ENCODE peak calls at places on chromosomes 2 and 18, in six cellular contexts. One of them, this sample, is unnamed.
A peak's percentile ranks its signal among the peaks of the same experiment; 100 is the strongest.

GRCh38 chr2:237894986-237895543 is 35.6 kb downstream of the RAMP1 start:
- DNase-seq in body of pancreas: no peak
- DNase-seq in heart left ventricle: no peak
- DNase-seq in A549: no peak
- DNase-seq in breast epithelium: no peak
- DNase-seq in transverse colon: no peak
- DNase-seq in this sample: no peak

GRCh38 chr18:52348209-52348608 is 8.2 kb downstream of the DCC start:
- DNase-seq in body of pancreas: no peak
- DNase-seq in heart left ventricle: no peak
- DNase-seq in A549: no peak
- DNase-seq in breast epithelium: no peak
- DNase-seq in transverse colon: no peak
- DNase-seq in this sample: no peak

GRCh38 chr18:59456657-59457056 is 97.6 kb upstream of the LMAN1 start:
- DNase-seq in body of pancreas: no peak
- DNase-seq in heart left ventricle: no peak
- DNase-seq in A549: no peak
- DNase-seq in breast epithelium: no peak
- DNase-seq in transverse colon: no peak
- DNase-seq in this sample: no peak

GRCh38 chr18:8960740-8961657 is 141.5 kb upstream of the NDUFV2 start:
- DNase-seq in body of pancreas: no peak
- DNase-seq in heart left ventricle: no peak
- DNase-seq in A549: peak; percentile 71
- DNase-seq in breast epithelium: no peak
- DNase-seq in transverse colon: no peak
- DNase-seq in this sample: no peak

GRCh38 chr18:3442894-3443293 is 7.1 kb upstream of the TGIF1 start:
- DNase-seq in body of pancreas: no peak
- DNase-seq in heart left ventricle: no peak
- DNase-seq in A549: no peak
- DNase-seq in breast epithelium: no peak
- DNase-seq in transverse colon: no peak
- DNase-seq in this sample: no peak

GRCh38 chr2:134361648-134362047 is 107.8 kb downstream of the MGAT5 start:
- DNase-seq in body of pancreas: no peak
- DNase-seq in heart left ventricle: no peak
- DNase-seq in A549: no peak
- DNase-seq in breast epithelium: no peak
- DNase-seq in transverse colon: no peak
- DNase-seq in this sample: no peak

GRCh38 chr2:79511320-79511951 is 1.4 kb upstream of the CTNNA2 start:
- DNase-seq in body of pancreas: peak; percentile 74
- DNase-seq in heart left ventricle: no peak
- DNase-seq in A549: no peak
- DNase-seq in breast epithelium: no peak
- DNase-seq in transverse colon: peak; percentile 35
- DNase-seq in this sample: no peak

GRCh38 chr2:46735108-46735691 is 180.4 kb downstream of the MCFD2 start:
- DNase-seq in body of pancreas: no peak
- DNase-seq in heart left ventricle: no peak
- DNase-seq in A549: no peak
- DNase-seq in breast epithelium: no peak
- DNase-seq in transverse colon: no peak
- DNase-seq in this sample: no peak

GRCh38 chr2:233010569-233011267 is 2.3 kb downstream of the NGEF start:
- DNase-seq in body of pancreas: no peak
- DNase-seq in heart left ventricle: no peak
- DNase-seq in A549: no peak
- DNase-seq in breast epithelium: no peak
- DNase-seq in transverse colon: no peak
- DNase-seq in this sample: no peak

GRCh38 chr2:133438026-133438425 is 130.2 kb downstream of the NCKAP5 start:
- DNase-seq in body of pancreas: peak; percentile 39
- DNase-seq in heart left ventricle: no peak
- DNase-seq in A549: no peak
- DNase-seq in breast epithelium: no peak
- DNase-seq in transverse colon: no peak
- DNase-seq in this sample: no peak

GRCh38 chr2:231573096-231573495 is 19.6 kb upstream of the TEX44 start:
- DNase-seq in body of pancreas: no peak
- DNase-seq in heart left ventricle: no peak
- DNase-seq in A549: no peak
- DNase-seq in breast epithelium: no peak
- DNase-seq in transverse colon: no peak
- DNase-seq in this sample: no peak

GRCh38 chr18:48599391-48599790 is 60.6 kb downstream of the CTIF start:
- DNase-seq in body of pancreas: no peak
- DNase-seq in heart left ventricle: no peak
- DNase-seq in A549: no peak
- DNase-seq in breast epithelium: no peak
- DNase-seq in transverse colon: no peak
- DNase-seq in this sample: no peak

GRCh38 chr18:35334821-35335220 is 9.4 kb downstream of the ZNF24 start:
- DNase-seq in body of pancreas: no peak
- DNase-seq in heart left ventricle: no peak
- DNase-seq in A549: no peak
- DNase-seq in breast epithelium: no peak
- DNase-seq in transverse colon: no peak
- DNase-seq in this sample: no peak

GRCh38 chr18:32470136-32470712 is 458 bp downstream of the GAREM1 start:
- DNase-seq in body of pancreas: peak; percentile 57
- DNase-seq in heart left ventricle: peak; percentile 33
- DNase-seq in A549: peak; percentile 12
- DNase-seq in breast epithelium: peak; percentile 23
- DNase-seq in transverse colon: peak; percentile 40
- DNase-seq in this sample: peak; percentile 13

GRCh38 chr18:41490861-41491260 is 464.2 kb upstream of the PIK3C3 start:
- DNase-seq in body of pancreas: no peak
- DNase-seq in heart left ventricle: no peak
- DNase-seq in A549: no peak
- DNase-seq in breast epithelium: no peak
- DNase-seq in transverse colon: no peak
- DNase-seq in this sample: no peak

DNA sequence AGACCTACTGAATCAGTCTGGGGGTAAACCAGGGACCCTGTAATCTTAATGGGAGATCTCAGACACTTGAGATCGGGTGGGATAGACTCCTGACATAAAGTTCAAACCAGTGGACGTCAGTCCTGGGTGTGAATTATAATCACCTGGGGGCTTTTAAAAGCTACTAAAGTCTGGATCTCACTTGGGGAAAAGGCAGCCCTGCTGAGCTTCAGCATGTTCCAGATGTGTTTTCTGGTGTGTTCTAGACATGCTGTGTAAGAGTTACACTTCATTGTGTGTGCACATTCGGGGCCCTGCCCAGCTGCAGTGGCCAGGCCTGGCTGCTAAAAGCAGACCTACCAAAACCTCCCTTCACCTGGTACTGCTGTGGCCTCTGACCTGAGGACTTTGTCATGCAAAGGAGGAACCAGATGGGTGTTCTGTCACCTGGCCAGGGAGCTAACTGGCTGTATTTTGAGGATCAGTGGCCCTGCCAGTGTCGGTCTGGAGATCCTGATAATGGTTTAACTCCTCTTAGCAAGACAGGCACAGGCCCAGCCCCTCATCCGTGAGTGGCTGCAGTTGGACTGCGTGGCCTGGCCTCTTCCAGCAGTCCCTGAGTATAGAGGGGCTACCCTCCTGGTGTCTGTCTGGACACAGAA is 10.6 kb downstream of the RRM2 start:
- DNase-seq in body of pancreas: no peak
- DNase-seq in heart left ventricle: no peak
- DNase-seq in A549: no peak
- DNase-seq in breast epithelium: no peak
- DNase-seq in transverse colon: no peak
- DNase-seq in this sample: no peak
- TF ChIP-seq POLR2A in body of pancreas: no peak
- TF ChIP-seq POLR2A in heart left ventricle: no peak
- TF ChIP-seq POLR2A in A549: no peak
- TF ChIP-seq POLR2A in breast epithelium: no peak
- TF ChIP-seq POLR2A in transverse colon: no peak
- TF ChIP-seq POLR2A in this sample: no peak

DNA sequence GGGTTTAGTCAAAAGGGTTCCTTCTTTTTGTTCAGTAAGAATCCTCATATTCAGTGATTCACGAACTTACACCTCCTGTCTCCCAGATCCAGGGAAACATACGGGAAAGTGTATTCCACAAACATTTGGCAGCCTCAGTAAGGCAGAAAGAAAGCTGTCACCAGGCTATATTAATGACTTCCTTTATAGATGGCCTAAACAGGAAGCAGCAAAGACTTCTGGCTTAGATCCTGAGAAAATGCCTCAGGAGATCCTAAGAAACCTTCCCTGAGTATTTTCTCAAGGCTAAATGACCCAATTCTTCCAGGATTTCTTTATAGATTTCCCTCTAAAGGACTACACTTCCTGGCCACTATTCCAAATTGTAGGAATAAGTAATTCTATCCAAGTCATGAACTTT is 1995.5 kb upstream of the CELF4 start:
- DNase-seq in body of pancreas: no peak
- DNase-seq in heart left ventricle: no peak
- DNase-seq in A549: no peak
- DNase-seq in breast epithelium: no peak
- DNase-seq in transverse colon: no peak
- DNase-seq in this sample: no peak
- TF ChIP-seq POLR2A in body of pancreas: no peak
- TF ChIP-seq POLR2A in heart left ventricle: no peak
- TF ChIP-seq POLR2A in A549: no peak
- TF ChIP-seq POLR2A in breast epithelium: no peak
- TF ChIP-seq POLR2A in transverse colon: no peak
- TF ChIP-seq POLR2A in this sample: no peak

DNA sequence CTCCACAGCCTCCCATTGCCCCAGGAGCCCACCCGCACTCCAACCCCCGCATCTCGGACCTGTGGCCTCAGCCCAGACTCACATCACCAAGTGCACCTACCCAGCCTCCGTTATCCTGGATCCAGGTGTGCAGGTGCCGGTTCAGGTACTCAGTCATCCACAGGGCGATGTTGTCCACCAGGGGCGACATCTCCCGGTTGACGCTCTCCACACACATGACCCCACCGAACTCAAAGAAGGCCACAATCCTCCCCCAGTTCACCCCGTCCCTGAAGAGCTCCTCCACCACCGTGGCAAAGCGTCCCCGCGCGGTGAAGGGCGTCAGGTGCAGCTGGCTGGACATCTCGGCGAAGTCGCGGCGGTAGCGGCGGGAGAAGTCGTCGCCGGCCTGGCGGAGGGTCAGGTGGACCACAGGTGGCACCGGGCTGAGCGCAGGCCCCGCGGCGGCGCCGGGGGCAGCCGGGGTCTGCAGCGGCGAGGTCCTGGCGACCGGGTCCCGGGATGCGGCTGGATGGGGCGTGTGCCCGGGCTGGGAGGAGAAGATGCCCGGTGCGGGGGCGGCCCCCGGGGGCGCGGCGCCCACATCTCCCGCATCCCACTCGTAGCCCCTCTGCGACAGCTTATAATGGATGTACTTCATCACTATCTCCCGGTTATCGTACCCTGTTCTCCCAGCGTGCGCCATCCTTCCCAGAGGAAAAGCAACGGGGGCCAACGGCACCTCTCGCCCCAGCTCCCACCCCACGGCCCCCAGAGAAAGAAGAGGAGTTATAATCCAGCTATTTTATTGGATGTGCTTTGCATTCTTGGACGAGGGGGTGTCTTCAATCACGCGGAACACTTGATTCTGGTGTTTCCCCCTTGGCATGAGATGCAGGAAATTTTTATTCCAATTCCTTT is 1.3 kb downstream of the BCL2 start:
- DNase-seq in body of pancreas: peak; percentile 61
- DNase-seq in heart left ventricle: peak; percentile 62
- DNase-seq in A549: no peak
- DNase-seq in breast epithelium: peak; percentile 77
- DNase-seq in transverse colon: peak; percentile 88
- DNase-seq in this sample: peak; percentile 58
- TF ChIP-seq POLR2A in body of pancreas: no peak
- TF ChIP-seq POLR2A in heart left ventricle: no peak
- TF ChIP-seq POLR2A in A549: no peak
- TF ChIP-seq POLR2A in breast epithelium: no peak
- TF ChIP-seq POLR2A in transverse colon: no peak
- TF ChIP-seq POLR2A in this sample: peak; percentile 60

GRCh38 chr2:181891966-181892794 is 650 bp downstream of the ITPRID2 start:
- DNase-seq in body of pancreas: peak; percentile 70
- DNase-seq in heart left ventricle: peak; percentile 78
- DNase-seq in A549: peak; percentile 30
- DNase-seq in breast epithelium: peak; percentile 46
- DNase-seq in transverse colon: peak; percentile 71
- DNase-seq in this sample: peak; percentile 36
- TF ChIP-seq POLR2A in body of pancreas: peak; percentile 48
- TF ChIP-seq POLR2A in heart left ventricle: peak; percentile 37
- TF ChIP-seq POLR2A in A549: peak; percentile 44
- TF ChIP-seq POLR2A in breast epithelium: peak; percentile 13
- TF ChIP-seq POLR2A in transverse colon: peak; percentile 86
- TF ChIP-seq POLR2A in this sample: no peak